ENCODE peak calls at places on chromosome 4, in seven cellular contexts. One of them, this sample, is unnamed.

GRCh38 chr4:76950052-76950845 is 697 bp downstream of the SEPTIN11 start:
- DNase-seq in left ventricle myocardium inferior: peak; percentile 63
- DNase-seq in PC-9: no peak
- DNase-seq in foreskin fibroblast: peak; percentile 33
- DNase-seq in DND-41: no peak
- DNase-seq in mucosa of descending colon: peak; percentile 81
- DNase-seq in cardiac fibroblast: peak; percentile 59
- DNase-seq in this sample: peak; percentile 58

GRCh38 chr4:41751325-41752061 is 3.0 kb upstream of the PHOX2B start:
- DNase-seq in cardiac fibroblast: no peak
- DNase-seq in left ventricle myocardium inferior: no peak
- DNase-seq in DND-41: no peak
- DNase-seq in foreskin fibroblast: no peak
- DNase-seq in mucosa of descending colon: no peak
- DNase-seq in PC-9: no peak
- DNase-seq in this sample: no peak

GRCh38 chr4:184437565-184437964 is 36.8 kb downstream of the IRF2 start:
- DNase-seq in mucosa of descending colon: no peak
- DNase-seq in PC-9: no peak
- DNase-seq in left ventricle myocardium inferior: no peak
- DNase-seq in cardiac fibroblast: no peak
- DNase-seq in foreskin fibroblast: no peak
- DNase-seq in DND-41: no peak
- DNase-seq in this sample: no peak

GRCh38 chr4:153115322-153116100 is 88.7 kb upstream of the TRIM2 start:
- DNase-seq in cardiac fibroblast: peak; percentile 54
- DNase-seq in PC-9: peak; percentile 85
- DNase-seq in left ventricle myocardium inferior: no peak
- DNase-seq in mucosa of descending colon: peak; percentile 38
- DNase-seq in foreskin fibroblast: peak; percentile 59
- DNase-seq in DND-41: peak; percentile 89
- DNase-seq in this sample: peak; percentile 77

GRCh38 chr4:6470502-6471302 is 1.7 kb downstream of the PPP2R2C start:
- DNase-seq in mucosa of descending colon: peak; percentile 21
- DNase-seq in cardiac fibroblast: peak; percentile 41
- DNase-seq in left ventricle myocardium inferior: peak; percentile 70
- DNase-seq in foreskin fibroblast: peak; percentile 19
- DNase-seq in DND-41: no peak
- DNase-seq in PC-9: peak; percentile 45
- DNase-seq in this sample: peak; percentile 30

GRCh38 chr4:157907224-157907623 is 265.6 kb downstream of the GASK1B start:
- DNase-seq in PC-9: no peak
- DNase-seq in foreskin fibroblast: no peak
- DNase-seq in mucosa of descending colon: no peak
- DNase-seq in cardiac fibroblast: no peak
- DNase-seq in left ventricle myocardium inferior: no peak
- DNase-seq in DND-41: no peak
- DNase-seq in this sample: no peak

GRCh38 chr4:184310171-184310567 is 92.5 kb upstream of the ENPP6 start:
- DNase-seq in DND-41: peak; percentile 10
- DNase-seq in mucosa of descending colon: peak; percentile 61
- DNase-seq in PC-9: no peak
- DNase-seq in foreskin fibroblast: no peak
- DNase-seq in cardiac fibroblast: no peak
- DNase-seq in left ventricle myocardium inferior: no peak
- DNase-seq in this sample: no peak

GRCh38 chr4:152640058-152640921 is 39.5 kb downstream of the TMEM154 start:
- DNase-seq in left ventricle myocardium inferior: no peak
- DNase-seq in DND-41: no peak
- DNase-seq in PC-9: peak; percentile 37
- DNase-seq in cardiac fibroblast: peak; percentile 41
- DNase-seq in mucosa of descending colon: no peak
- DNase-seq in foreskin fibroblast: no peak
- DNase-seq in this sample: peak; percentile 47

GRCh38 chr4:177405508-177405907 is 36.7 kb downstream of the AGA start:
- DNase-seq in foreskin fibroblast: no peak
- DNase-seq in left ventricle myocardium inferior: no peak
- DNase-seq in cardiac fibroblast: no peak
- DNase-seq in DND-41: no peak
- DNase-seq in PC-9: no peak
- DNase-seq in mucosa of descending colon: no peak
- DNase-seq in this sample: no peak

GRCh38 chr4:174398728-174399127 is 115.0 kb downstream of the CEP44 start:
- DNase-seq in PC-9: no peak
- DNase-seq in DND-41: no peak
- DNase-seq in mucosa of descending colon: no peak
- DNase-seq in cardiac fibroblast: peak; percentile 70
- DNase-seq in foreskin fibroblast: peak; percentile 61
- DNase-seq in left ventricle myocardium inferior: no peak
- DNase-seq in this sample: peak; percentile 92

GRCh38 chr4:106502106-106502699 is 133.6 kb upstream of the GIMD1 start:
- DNase-seq in left ventricle myocardium inferior: peak; percentile 29
- DNase-seq in cardiac fibroblast: peak; percentile 72
- DNase-seq in DND-41: no peak
- DNase-seq in PC-9: no peak
- DNase-seq in foreskin fibroblast: peak; percentile 43
- DNase-seq in mucosa of descending colon: peak; percentile 65
- DNase-seq in this sample: peak; percentile 82

GRCh38 chr4:28179126-28179525 is 1318.5 kb downstream of the STIM2 start:
- DNase-seq in mucosa of descending colon: no peak
- DNase-seq in DND-41: no peak
- DNase-seq in cardiac fibroblast: no peak
- DNase-seq in foreskin fibroblast: no peak
- DNase-seq in left ventricle myocardium inferior: no peak
- DNase-seq in PC-9: no peak
- DNase-seq in this sample: peak; percentile 1

GRCh38 chr4:185587444-185588161 is 52.3 kb upstream of the PDLIM3 start:
- DNase-seq in DND-41: no peak
- DNase-seq in foreskin fibroblast: no peak
- DNase-seq in mucosa of descending colon: peak; percentile 45
- DNase-seq in cardiac fibroblast: no peak
- DNase-seq in PC-9: no peak
- DNase-seq in left ventricle myocardium inferior: no peak
- DNase-seq in this sample: peak; percentile 23

GRCh38 chr4:54169176-54169575 is 59.9 kb upstream of the PDGFRA start:
- DNase-seq in foreskin fibroblast: peak; percentile 20
- DNase-seq in cardiac fibroblast: peak; percentile 28
- DNase-seq in DND-41: no peak
- DNase-seq in mucosa of descending colon: no peak
- DNase-seq in left ventricle myocardium inferior: no peak
- DNase-seq in PC-9: no peak
- DNase-seq in this sample: peak; percentile 30

GRCh38 chr4:16337936-16338335 is 111.7 kb upstream of the TAPT1 start:
- DNase-seq in left ventricle myocardium inferior: no peak
- DNase-seq in PC-9: no peak
- DNase-seq in mucosa of descending colon: no peak
- DNase-seq in foreskin fibroblast: no peak
- DNase-seq in cardiac fibroblast: no peak
- DNase-seq in DND-41: no peak
- DNase-seq in this sample: peak; percentile 5

GRCh38 chr4:150579591-150580234 is 2.2 kb upstream of the MAB21L2 start:
- DNase-seq in mucosa of descending colon: no peak
- DNase-seq in DND-41: no peak
- DNase-seq in PC-9: no peak
- DNase-seq in left ventricle myocardium inferior: peak; percentile 21
- DNase-seq in cardiac fibroblast: peak; percentile 39
- DNase-seq in foreskin fibroblast: peak; percentile 16
- DNase-seq in this sample: peak; percentile 46

GRCh38 chr4:81038636-81039350 is 8.3 kb downstream of the BMP3 start:
- DNase-seq in cardiac fibroblast: no peak
- DNase-seq in PC-9: no peak
- DNase-seq in DND-41: no peak
- DNase-seq in left ventricle myocardium inferior: no peak
- DNase-seq in foreskin fibroblast: no peak
- DNase-seq in mucosa of descending colon: no peak
- DNase-seq in this sample: peak; percentile 11

GRCh38 chr4:53281438-53281837 is 84.4 kb downstream of the SCFD2 start:
- DNase-seq in left ventricle myocardium inferior: no peak
- DNase-seq in DND-41: no peak
- DNase-seq in cardiac fibroblast: no peak
- DNase-seq in PC-9: no peak
- DNase-seq in foreskin fibroblast: peak; percentile 29
- DNase-seq in mucosa of descending colon: no peak
- DNase-seq in this sample: peak; percentile 59

GRCh38 chr4:187840814-187841213 is 154.8 kb upstream of the ZFP42 start:
- DNase-seq in PC-9: no peak
- DNase-seq in left ventricle myocardium inferior: no peak
- DNase-seq in DND-41: no peak
- DNase-seq in mucosa of descending colon: no peak
- DNase-seq in foreskin fibroblast: no peak
- DNase-seq in cardiac fibroblast: no peak
- DNase-seq in this sample: no peak

GRCh38 chr4:120052840-120053239 is 13.8 kb downstream of the MAD2L1 start:
- DNase-seq in mucosa of descending colon: peak; percentile 26
- DNase-seq in PC-9: no peak
- DNase-seq in foreskin fibroblast: peak; percentile 97
- DNase-seq in left ventricle myocardium inferior: no peak
- DNase-seq in DND-41: no peak
- DNase-seq in cardiac fibroblast: peak; percentile 99
- DNase-seq in this sample: peak; percentile 100

GRCh38 chr4:17958185-17958584 is 63.4 kb downstream of the LCORL start:
- DNase-seq in cardiac fibroblast: no peak
- DNase-seq in DND-41: no peak
- DNase-seq in left ventricle myocardium inferior: no peak
- DNase-seq in foreskin fibroblast: no peak
- DNase-seq in PC-9: no peak
- DNase-seq in mucosa of descending colon: no peak
- DNase-seq in this sample: no peak

GRCh38 chr4:187304131-187304530 is 580.5 kb upstream of the FAT1 start:
- DNase-seq in foreskin fibroblast: no peak
- DNase-seq in mucosa of descending colon: no peak
- DNase-seq in DND-41: no peak
- DNase-seq in cardiac fibroblast: no peak
- DNase-seq in PC-9: no peak
- DNase-seq in left ventricle myocardium inferior: no peak
- DNase-seq in this sample: no peak

DNA sequence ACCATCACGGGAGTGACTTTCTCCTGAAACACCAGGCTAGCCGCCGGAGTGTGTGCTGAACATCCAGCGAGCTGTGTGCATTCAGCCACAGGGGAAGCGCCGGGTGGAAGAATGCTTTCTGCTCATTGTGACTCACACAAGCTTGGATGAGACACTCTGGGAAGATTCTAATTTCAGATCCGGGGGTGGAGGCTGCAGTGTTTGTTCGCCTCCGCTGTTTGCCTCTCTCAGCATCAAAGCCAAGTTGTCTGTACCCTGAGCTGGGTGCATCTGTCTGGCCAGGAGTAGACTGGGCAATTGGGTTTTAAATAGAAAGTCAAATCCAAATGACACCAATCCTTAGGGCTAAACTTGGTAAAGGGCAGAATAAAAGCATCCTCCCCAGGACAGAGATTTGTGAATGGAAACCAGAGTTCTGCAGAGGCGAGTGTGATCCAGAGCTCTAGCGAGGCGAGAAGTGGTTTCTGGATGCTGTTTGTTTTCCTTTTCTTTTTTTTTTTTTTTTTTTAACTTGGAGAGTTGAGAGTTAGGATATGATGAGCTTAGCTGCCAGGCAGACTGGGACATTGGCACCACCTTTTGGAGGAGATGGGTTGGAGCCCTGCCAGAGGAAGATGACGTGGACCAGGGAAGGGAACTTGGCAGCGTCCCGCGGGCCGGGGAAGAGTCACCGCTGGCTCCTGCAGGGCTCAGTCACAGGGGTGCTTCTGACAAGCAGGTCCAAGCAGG is 196.0 kb upstream of the PSAPL1 start:
- DNase-seq in mucosa of descending colon: no peak
- DNase-seq in PC-9: no peak
- DNase-seq in left ventricle myocardium inferior: peak; percentile 85
- DNase-seq in DND-41: no peak
- DNase-seq in cardiac fibroblast: peak; percentile 62
- DNase-seq in foreskin fibroblast: peak; percentile 77
- DNase-seq in this sample: peak; percentile 85
- H3K4me3 ChIP-seq in mucosa of descending colon: no peak overlapping the region
- H3K4me3 ChIP-seq in PC-9: no peak overlapping the region
- H3K4me3 ChIP-seq in left ventricle myocardium inferior: no peak overlapping the region
- H3K4me3 ChIP-seq in DND-41: no peak overlapping the region
- H3K4me3 ChIP-seq in cardiac fibroblast: no peak overlapping the region
- H3K4me3 ChIP-seq in foreskin fibroblast: peak overlapping the region; percentile 24
- H3K4me3 ChIP-seq in this sample: peak overlapping the region; percentile 12

DNA sequence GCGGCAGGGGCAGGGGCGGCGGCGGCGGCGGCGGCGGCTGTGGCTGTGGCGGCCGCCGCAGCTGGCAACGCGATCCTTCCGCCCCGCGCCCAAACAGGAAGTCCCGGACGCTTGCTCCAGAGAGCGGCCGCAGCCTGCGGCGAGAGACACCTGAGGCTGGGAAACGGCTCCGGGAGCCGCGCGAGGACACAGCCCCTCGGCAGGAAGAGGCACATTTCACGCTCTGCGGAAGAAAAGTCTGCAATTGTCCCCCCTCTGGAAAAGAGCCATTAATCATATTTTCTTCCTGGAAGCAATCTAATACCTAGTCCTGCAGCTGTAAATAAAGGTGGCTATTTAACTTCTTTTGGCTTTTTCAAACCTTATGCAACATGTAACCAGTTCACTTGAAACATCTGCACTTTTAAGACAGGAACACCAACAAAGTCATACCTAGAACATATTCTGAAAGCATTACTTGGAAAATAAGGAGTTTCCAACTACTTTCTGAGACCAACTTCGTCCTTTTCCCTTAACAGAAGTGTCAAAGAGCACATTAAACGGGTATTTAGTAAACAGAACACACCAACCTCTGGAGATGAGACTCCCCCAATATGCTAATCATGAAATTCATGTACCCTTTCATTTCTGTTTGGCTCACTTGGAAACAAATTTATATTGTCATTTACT is 69.0 kb downstream of the NOCT start:
- DNase-seq in left ventricle myocardium inferior: no peak
- DNase-seq in PC-9: peak; percentile 65
- DNase-seq in DND-41: no peak
- DNase-seq in foreskin fibroblast: no peak
- DNase-seq in cardiac fibroblast: no peak
- DNase-seq in mucosa of descending colon: no peak
- DNase-seq in this sample: no peak
- TF ChIP-seq CTCF in left ventricle myocardium inferior: no peak
- TF ChIP-seq CTCF in PC-9: no peak
- TF ChIP-seq CTCF in DND-41: no peak
- TF ChIP-seq CTCF in foreskin fibroblast: no peak
- TF ChIP-seq CTCF in cardiac fibroblast: no peak
- TF ChIP-seq CTCF in mucosa of descending colon: peak; percentile 25
- TF ChIP-seq CTCF in this sample: no peak

GRCh38 chr4:169795585-169795984 is 37.8 kb upstream of the HPF1 start:
- DNase-seq in left ventricle myocardium inferior: no peak
- DNase-seq in cardiac fibroblast: no peak
- DNase-seq in foreskin fibroblast: no peak
- DNase-seq in DND-41: no peak
- DNase-seq in PC-9: peak; percentile 41
- DNase-seq in mucosa of descending colon: no peak
- DNase-seq in this sample: no peak

GRCh38 chr4:169791064-169791463 is 33.3 kb upstream of the HPF1 start:
- DNase-seq in DND-41: no peak
- DNase-seq in foreskin fibroblast: no peak
- DNase-seq in PC-9: peak; percentile 51
- DNase-seq in mucosa of descending colon: no peak
- DNase-seq in left ventricle myocardium inferior: no peak
- DNase-seq in cardiac fibroblast: no peak
- DNase-seq in this sample: no peak

GRCh38 chr4:169791527-169792156 is 33.9 kb upstream of the HPF1 start:
- DNase-seq in PC-9: no peak
- DNase-seq in cardiac fibroblast: peak; percentile 67
- DNase-seq in DND-41: peak; percentile 5
- DNase-seq in foreskin fibroblast: peak; percentile 42
- DNase-seq in left ventricle myocardium inferior: no peak
- DNase-seq in mucosa of descending colon: peak; percentile 35
- DNase-seq in this sample: peak; percentile 74
- H3K4me3 ChIP-seq in PC-9: peak overlapping the region; percentile 53
- H3K4me3 ChIP-seq in cardiac fibroblast: peak overlapping the region; percentile 50
- H3K4me3 ChIP-seq in DND-41: no peak overlapping the region
- H3K4me3 ChIP-seq in foreskin fibroblast: peak overlapping the region; percentile 18
- H3K4me3 ChIP-seq in left ventricle myocardium inferior: peak overlapping the region; percentile 53
- H3K4me3 ChIP-seq in mucosa of descending colon: no peak overlapping the region
- H3K4me3 ChIP-seq in this sample: peak overlapping the region; percentile 46

GRCh38 chr4:147407261-147408045 is 73.4 kb upstream of the EDNRA start:
- DNase-seq in mucosa of descending colon: no peak
- DNase-seq in DND-41: no peak
- DNase-seq in cardiac fibroblast: peak; percentile 19
- DNase-seq in PC-9: no peak
- DNase-seq in foreskin fibroblast: no peak
- DNase-seq in left ventricle myocardium inferior: peak; percentile 24
- DNase-seq in this sample: peak; percentile 79
- TF ChIP-seq CTCF in mucosa of descending colon: no peak
- TF ChIP-seq CTCF in DND-41: peak; percentile 40
- TF ChIP-seq CTCF in cardiac fibroblast: peak; percentile 46
- TF ChIP-seq CTCF in PC-9: peak; percentile 43
- TF ChIP-seq CTCF in foreskin fibroblast: peak; percentile 30
- TF ChIP-seq CTCF in left ventricle myocardium inferior: peak; percentile 14
- TF ChIP-seq CTCF in this sample: peak; percentile 69

This sample was measured in choroid plexus epithelial cell.